ENCODE peak calls at places on chromosomes 6 and 20, in six cellular contexts. V is brain microvascular endothelial cell, Y is progenitor cell of endocrine pancreas, T is MCF 10A, X is suprapubic skin, W is B cell. L is an unnamed sample.

GRCh38 chr6:29602564-29603361 is 17.8 kb downstream of the OR2H2 start:
- DNase-seq in X (no peak), W (no peak), V (peak), T (peak), Y (no peak), L (no peak)

GRCh38 chr6:108036884-108037283 is 37.7 kb downstream of the OSTM1 start:
- DNase-seq in V (no peak), W (no peak), X (no peak), T (no peak), Y (no peak), L (no peak)

GRCh38 chr6:138499303-138499991 is at the start of gene NHSL1:
- DNase-seq in W (peak), T (no peak), V (no peak), Y (no peak), X (no peak), L (no peak)

GRCh38 chr6:94300424-94301144 is 881.2 kb upstream of the EPHA7 start:
- DNase-seq in V (no peak), W (no peak), T (no peak), Y (no peak), X (no peak), L (no peak)

GRCh38 chr6:75317503-75318206 is 33.1 kb upstream of the TMEM30A start:
- DNase-seq in V (peak), T (no peak), W (no peak), Y (no peak), X (no peak), L (peak)

GRCh38 chr20:13857961-13858360 is 73.1 kb downstream of the NDUFAF5 start:
- DNase-seq in W (no peak), T (no peak), Y (no peak), V (no peak), X (no peak), L (no peak)

GRCh38 chr6:20696676-20697075 is 162.4 kb downstream of the CDKAL1 start:
- DNase-seq in W (no peak), Y (no peak), T (no peak), V (peak), X (no peak), L (peak)

GRCh38 chr20:56222201-56222600 is 26.3 kb upstream of the MC3R start:
- DNase-seq in V (no peak), T (peak), W (no peak), X (no peak), Y (no peak), L (no peak)

GRCh38 chr6:53048431-53049195 is 16.6 kb upstream of the FBXO9 start:
- DNase-seq in T (peak), Y (no peak), V (peak), W (no peak), X (no peak), L (peak)

GRCh38 chr6:139887275-139887674 is 512.8 kb upstream of the CITED2 start:
- DNase-seq in T (no peak), W (no peak), X (no peak), V (no peak), Y (no peak), L (no peak)

GRCh38 chr6:108726726-108727339 is 121.4 kb upstream of the ARMC2 start:
- DNase-seq in W (no peak), Y (no peak), V (no peak), X (peak), T (no peak), L (no peak)

GRCh38 chr6:45419574-45420082 is 41.9 kb upstream of the SUPT3H start:
- DNase-seq in V (peak), W (peak), X (no peak), T (peak), Y (peak), L (no peak)

GRCh38 chr6:7175463-7175862 is 67.7 kb downstream of the RREB1 start:
- DNase-seq in T (no peak), W (no peak), Y (no peak), V (no peak), X (no peak), L (no peak)

GRCh38 chr20:10218536-10219451 is at the start of gene SNAP25:
- DNase-seq in V (peak), T (peak), Y (peak), X (no peak), W (peak), L (no peak)

GRCh38 chr20:42179768-42180167 is 561.6 kb upstream of the CHD6 start:
- DNase-seq in Y (no peak), T (no peak), V (peak), X (no peak), W (no peak), L (no peak)

GRCh38 chr6:108562503-108562993 is 1.8 kb downstream of the FOXO3 start:
- DNase-seq in T (peak), W (peak), V (peak), X (peak), Y (no peak), L (no peak)

GRCh38 chr6:162750776-162751175 is 23.0 kb downstream of the PACRG start:
- DNase-seq in W (no peak), T (peak), Y (no peak), V (peak), X (no peak), L (no peak)

GRCh38 chr20:59184880-59185447 is 21.3 kb downstream of the ZNF831 start:
- DNase-seq in Y (no peak), V (no peak), T (peak), X (no peak), W (no peak), L (no peak)

GRCh38 chr20:39961667-39962066 is 727.4 kb downstream of the MAFB start:
- DNase-seq in T (no peak), W (no peak), V (no peak), Y (no peak), X (no peak), L (no peak)

GRCh38 chr6:152474341-152474740 is 162.8 kb downstream of the SYNE1 start:
- DNase-seq in X (no peak), W (no peak), V (peak), T (no peak), Y (no peak), L (no peak)

GRCh38 chr6:163814494-163815364 is 400.2 kb downstream of the QKI start:
- DNase-seq in W (peak), V (peak), X (peak), Y (no peak), T (peak), L (peak)

GRCh38 chr20:31719644-31720485 is 2.8 kb downstream of the BCL2L1 start:
- DNase-seq in X (no peak), W (no peak), T (peak), Y (peak), V (no peak), L (no peak)

GRCh38 chr6:89984926-89985743 is 90.9 kb downstream of the GJA10 start:
- DNase-seq in W (no peak), T (peak), Y (no peak), V (peak), X (no peak), L (peak)

GRCh38 chr20:50447817-50448216 is 62.4 kb upstream of the PTPN1 start:
- DNase-seq in X (no peak), V (no peak), W (no peak), Y (no peak), T (no peak), L (no peak)

GRCh38 chr6:170553686-170554085 is 483 bp upstream of the TBP start:
- DNase-seq in W (no peak), Y (no peak), V (no peak), X (no peak), T (no peak), L (no peak)

GRCh38 chr6:136792945-136793289 is 640 bp upstream of the MAP3K5 start:
- DNase-seq in Y (peak), W (peak), X (peak), T (peak), V (peak), L (no peak)

GRCh38 chr6:582370-582769 is 74.5 kb downstream of the HUS1B start:
- DNase-seq in W (no peak), V (peak), X (no peak), Y (peak), T (no peak), L (no peak)

GRCh38 chr6:158978752-158979151 is 21.2 kb downstream of the RSPH3 start:
- DNase-seq in X (no peak), Y (no peak), V (no peak), W (no peak), T (peak), L (no peak)

GRCh38 chr20:23249541-23249940 is 101.0 kb upstream of the NXT1 start:
- DNase-seq in V (no peak), Y (no peak), T (no peak), W (no peak), X (peak), L (no peak)

GRCh38 chr20:57464642-57465211 is 60.2 kb downstream of the CTCFL start:
- DNase-seq in V (peak), W (no peak), X (no peak), T (peak), Y (no peak), L (no peak)

GRCh38 chr20:15065794-15066193 is 728.4 kb upstream of the FLRT3 start:
- DNase-seq in T (no peak), Y (no peak), V (no peak), X (no peak), W (no peak), L (no peak)

GRCh38 chr6:74573613-74574012 is 632.2 kb downstream of the COL12A1 start:
- DNase-seq in W (no peak), X (no peak), V (no peak), T (no peak), Y (no peak), L (no peak)

GRCh38 chr6:53659458-53659857 is 6.1 kb downstream of the KLHL31 start:
- DNase-seq in V (no peak), W (no peak), T (peak), Y (no peak), X (no peak), L (no peak)

GRCh38 chr6:51528556-51528955 is 558.9 kb downstream of the PKHD1 start:
- DNase-seq in X (no peak), V (no peak), T (peak), Y (no peak), W (no peak), L (no peak)

GRCh38 chr6:28433119-28433518 is 10.2 kb downstream of the ZSCAN23 start:
- DNase-seq in X (no peak), V (no peak), T (no peak), Y (no peak), W (no peak), L (no peak)

GRCh38 chr6:57173056-57173885 is 1.1 kb downstream of the BAG2 start:
- DNase-seq in T (peak), V (no peak), Y (no peak), W (peak), X (no peak), L (no peak)

GRCh38 chr20:41006936-41007871 is 21.4 kb upstream of the TOP1 start:
- DNase-seq in W (no peak), T (no peak), V (no peak), Y (no peak), X (peak), L (no peak)

GRCh38 chr6:150202404-150202803 is 59.6 kb downstream of the PPP1R14C start:
- DNase-seq in X (no peak), T (peak), Y (no peak), W (no peak), V (no peak), L (no peak)

DNA sequence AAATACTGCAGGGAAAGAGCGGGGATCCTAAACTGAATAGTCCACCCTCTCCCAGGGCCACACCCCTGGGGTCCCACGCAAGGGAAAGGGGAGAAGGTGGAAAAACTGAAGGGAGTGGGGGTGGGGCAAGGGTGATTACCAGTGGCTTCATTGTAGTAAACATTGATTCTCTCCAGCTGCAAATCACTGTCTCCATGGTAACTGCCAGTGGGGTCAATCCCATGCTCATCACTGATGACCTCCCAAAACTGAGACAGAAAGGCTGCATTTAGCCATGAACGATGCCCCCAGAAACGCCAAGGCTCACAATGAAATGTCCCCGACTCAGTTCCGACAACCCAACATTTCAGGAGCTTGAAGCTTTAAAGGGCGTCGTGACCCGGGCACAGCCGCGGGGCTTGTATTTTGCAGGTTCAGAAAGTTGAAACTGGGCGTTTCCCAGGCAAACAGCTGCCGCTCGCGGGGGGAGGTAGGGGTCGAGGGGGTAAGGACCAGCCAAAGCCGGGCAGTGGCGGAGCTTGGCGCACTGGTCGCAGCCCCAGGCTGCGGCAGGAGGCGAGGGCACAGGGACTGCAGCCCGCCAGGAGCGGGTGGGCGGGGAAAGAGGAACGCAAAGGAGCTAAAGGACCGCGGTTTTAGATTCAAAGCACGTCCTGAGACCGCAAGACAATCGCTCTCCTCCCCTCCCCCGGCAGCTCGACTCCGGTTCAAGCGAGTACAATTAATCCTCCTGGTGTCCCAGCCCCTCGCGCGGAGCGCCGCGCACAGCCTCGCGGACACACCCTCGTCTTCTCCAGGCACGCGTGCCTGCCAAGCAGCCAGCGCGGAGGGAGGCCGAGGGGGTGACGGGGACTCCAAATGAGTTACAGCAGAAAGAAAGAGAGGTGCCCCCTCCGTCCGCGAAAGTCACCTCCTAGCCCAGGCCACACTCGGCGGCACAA is 761 bp downstream of the TUBB2B start:
- DNase-seq in W (peak), X (no peak), T (no peak), Y (peak), V (no peak), L (no peak)
- TF ChIP-seq CTCF in W (no peak), X (no peak), T (no peak), Y (no peak), V (no peak), L (no peak)

GRCh38 chr6:166514196-166514595 is 72.3 kb downstream of the RAMACL start:
- DNase-seq in V (no peak), W (no peak), X (no peak), T (no peak), Y (no peak), L (no peak)
- TF ChIP-seq CTCF in V (peak), W (no peak), X (no peak), T (no peak), Y (no peak), L (peak)

GRCh38 chr6:35317483-35318199 is 20.0 kb downstream of the DEF6 start:
- DNase-seq in T (no peak), V (no peak), Y (no peak), W (no peak), X (no peak), L (no peak)
- TF ChIP-seq CTCF in T (no peak), V (no peak), Y (no peak), W (no peak), X (no peak), L (no peak)

GRCh38 chr6:16284472-16284871 is 46.1 kb downstream of the GMPR start:
- DNase-seq in Y (no peak), T (no peak), V (no peak), X (no peak), W (no peak), L (no peak)

GRCh38 chr6:16282370-16282769 is 44.0 kb downstream of the GMPR start:
- DNase-seq in T (no peak), W (no peak), V (no peak), X (no peak), Y (no peak), L (no peak)

GRCh38 chr6:16285467-16286150 is 47.2 kb downstream of the GMPR start:
- DNase-seq in X (no peak), Y (no peak), T (no peak), V (no peak), W (no peak), L (no peak)

GRCh38 chr6:16288163-16288562 is 49.8 kb downstream of the GMPR start:
- DNase-seq in V (no peak), T (no peak), W (no peak), Y (no peak), X (no peak), L (no peak)

GRCh38 chr6:16286151-16286522 is 47.8 kb downstream of the GMPR start:
- DNase-seq in X (no peak), Y (peak), V (peak), T (peak), W (peak), L (no peak)
- TF ChIP-seq CTCF in X (peak), Y (peak), V (peak), T (peak), W (peak), L (peak)

GRCh38 chr6:129731396-129731795 is 21.4 kb upstream of the ARHGAP18 start:
- DNase-seq in W (no peak), X (no peak), Y (no peak), V (no peak), T (no peak), L (no peak)

GRCh38 chr6:129732034-129732433 is 22.1 kb upstream of the ARHGAP18 start:
- DNase-seq in W (no peak), V (no peak), T (no peak), X (no peak), Y (no peak), L (no peak)

GRCh38 chr6:129730477-129731165 is 20.6 kb upstream of the ARHGAP18 start:
- DNase-seq in W (peak), T (peak), Y (no peak), V (no peak), X (no peak), L (no peak)

GRCh38 chr6:129725341-129725740 is 15.4 kb upstream of the ARHGAP18 start:
- DNase-seq in X (no peak), T (no peak), W (no peak), V (no peak), Y (no peak), L (no peak)

DNA sequence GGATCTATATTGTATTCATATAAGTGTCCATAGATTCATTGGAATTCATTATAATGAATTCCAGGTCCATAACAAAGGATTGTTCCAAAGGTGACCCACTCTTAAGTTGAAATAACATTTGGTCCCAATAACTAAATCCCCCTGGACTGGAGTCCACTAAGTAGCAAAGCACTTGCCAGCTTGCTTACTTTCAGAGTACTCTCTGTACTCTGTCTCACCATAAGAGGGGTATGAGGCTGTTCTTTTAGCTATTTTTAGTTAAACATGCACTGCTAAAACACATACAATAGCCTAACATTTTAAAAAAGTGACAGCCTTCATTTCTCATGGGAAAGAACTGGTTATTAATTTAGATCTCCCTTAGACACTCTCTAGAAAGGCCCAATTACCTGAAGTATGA is 16.7 kb upstream of the ARHGAP18 start:
- DNase-seq in W (no peak), V (no peak), T (no peak), X (no peak), Y (no peak), L (no peak)
- TF ChIP-seq CTCF in W (no peak), V (no peak), T (no peak), X (no peak), Y (no peak), L (no peak)

DNA sequence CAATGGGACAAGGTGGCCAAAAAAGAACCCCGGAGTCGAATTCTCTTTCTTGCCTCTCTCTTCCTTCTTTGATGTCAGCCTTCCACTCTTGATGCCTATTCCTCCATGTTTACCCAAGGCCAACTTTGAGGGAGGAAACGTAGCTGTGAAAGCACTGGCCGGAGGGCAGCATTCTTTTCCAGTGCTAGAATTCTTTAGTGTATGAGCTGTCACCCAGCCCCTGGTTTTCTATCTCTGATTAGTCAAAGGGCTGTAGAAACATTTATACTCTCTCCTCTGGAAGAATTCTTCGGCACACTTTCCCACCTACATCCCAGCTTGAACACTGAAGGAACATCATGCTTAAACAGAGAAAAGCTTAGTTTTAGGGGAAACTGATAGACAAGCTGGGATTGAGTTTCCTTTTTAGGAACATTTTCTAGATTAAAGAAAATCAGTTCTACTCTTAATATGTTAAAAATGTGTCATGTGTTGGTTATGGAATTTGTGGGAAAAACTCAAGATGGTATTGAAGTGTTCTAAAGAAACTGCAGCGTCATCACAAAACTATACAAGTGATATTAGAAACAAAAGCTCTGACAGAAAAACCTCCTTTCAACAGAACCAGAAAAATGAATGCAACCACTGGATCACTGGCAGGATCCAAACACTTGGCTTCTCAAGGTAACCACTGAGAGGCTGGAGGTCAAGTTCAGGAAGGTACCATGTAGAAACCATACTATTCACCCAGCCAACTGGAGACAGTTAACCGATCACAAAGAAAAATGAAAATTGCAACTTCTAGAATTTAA is 20.7 kb upstream of the UTRN start:
- DNase-seq in X (no peak), V (peak), Y (peak), T (peak), W (no peak), L (peak)
- TF ChIP-seq CTCF in X (no peak), V (no peak), Y (no peak), T (no peak), W (no peak), L (no peak)

GRCh38 chr6:160030103-160030502 is 61.2 kb downstream of the IGF2R start:
- DNase-seq in X (no peak), W (no peak), T (peak), V (peak), Y (no peak), L (peak)
- TF ChIP-seq CTCF in X (no peak), W (no peak), T (no peak), V (peak), Y (no peak), L (no peak)

GRCh38 chr20:6566821-6567220 is 200.7 kb upstream of the BMP2 start:
- DNase-seq in Y (no peak), T (peak), X (no peak), W (no peak), V (peak), L (no peak)
- TF ChIP-seq CTCF in Y (no peak), T (no peak), X (no peak), W (no peak), V (peak), L (no peak)

GRCh38 chr6:16764188-16764950 is 3.1 kb upstream of the ATXN1 start:
- DNase-seq in V (peak), T (no peak), Y (no peak), X (no peak), W (peak), L (no peak)
- TF ChIP-seq CTCF in V (peak), T (peak), Y (peak), X (peak), W (peak), L (peak)